ENCODE peak calls at places on chromosomes 11 and 22, in four cellular contexts. W is AG10803, L is breast epithelium, P is dorsolateral prefrontal cortex. X is an unnamed sample.
A peak's percentile ranks its signal among the peaks of the same experiment; 100 is the strongest.

GRCh38 chr11:83002047-83002446 is 69.7 kb downstream of the RAB30 start:
- DNase-seq in P (no peak), L (no peak), W (peak; percentile 32), X (no peak)

GRCh38 chr22:44462246-44463015 is 35.6 kb downstream of the RTL6 start:
- DNase-seq in W (no peak), P (no peak), L (no peak), X (no peak)

GRCh38 chr11:71284525-71285092 is 32.2 kb upstream of the SHANK2 start:
- DNase-seq in P (no peak), L (peak; percentile 51), W (no peak), X (no peak)

GRCh38 chr11:126891556-126892217 is 108.9 kb downstream of the KIRREL3 start:
- DNase-seq in W (peak; percentile 54), P (no peak), L (no peak), X (no peak)

GRCh38 chr11:125410091-125410490 is 86.0 kb downstream of the FEZ1 start:
- DNase-seq in L (peak; percentile 48), W (no peak), P (peak; percentile 23), X (no peak)

GRCh38 chr22:26887456-26887855 is 230.1 kb downstream of the MIAT start:
- DNase-seq in L (no peak), P (no peak), W (peak; percentile 94), X (no peak)

GRCh38 chr22:26658671-26659478 is 1.5 kb downstream of the MIAT start:
- DNase-seq in W (peak; percentile 90), P (peak; percentile 75), L (no peak), X (no peak)

GRCh38 chr11:13479688-13480087 is 16.1 kb downstream of the PTH start:
- DNase-seq in P (no peak), L (no peak), W (no peak), X (no peak)

GRCh38 chr11:76810151-76810853 is 27.1 kb downstream of the TSKU start:
- DNase-seq in W (peak; percentile 29), L (no peak), P (peak; percentile 34), X (no peak)

GRCh38 chr11:118175031-118175531 is 1.4 kb downstream of the SCN2B start:
- DNase-seq in L (no peak), P (no peak), W (peak; percentile 51), X (no peak)
- TF ChIP-seq CTCF in L (no peak), P (no peak), W (no peak), X (no peak)

DNA sequence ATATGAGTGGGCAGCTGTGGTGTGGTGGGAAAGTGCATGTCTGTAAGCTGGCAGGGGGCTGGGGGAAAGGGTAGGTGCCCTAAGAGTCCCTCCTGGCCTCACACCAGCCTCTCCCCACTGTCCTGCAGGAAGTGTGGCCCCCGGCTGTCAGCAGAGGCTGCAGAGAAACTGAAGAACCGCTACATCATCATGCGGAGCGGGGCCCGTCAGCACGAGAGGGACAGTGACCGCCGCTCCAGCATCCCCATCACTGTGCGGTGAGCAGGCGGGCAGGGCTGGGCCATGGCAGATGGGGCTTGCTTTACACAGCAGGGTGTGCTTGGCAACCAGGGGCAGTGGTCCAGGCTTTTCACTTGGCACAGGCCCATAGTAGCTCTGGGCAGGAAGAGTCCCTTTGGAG is 19.8 kb downstream of the MCM5 start:
- DNase-seq in P (no peak), W (no peak), L (no peak), X (no peak)
- TF ChIP-seq CTCF in P (no peak), W (no peak), L (no peak), X (no peak)

GRCh38 chr11:118434553-118435232 is 1.6 kb upstream of the KMT2A start:
- DNase-seq in W (no peak), P (peak; percentile 56), L (no peak), X (peak; percentile 35)
- TF ChIP-seq CTCF in W (peak; percentile 17), P (no peak), L (no peak), X (no peak)

GRCh38 chr22:35043251-35043931 is 22.6 kb upstream of the ISX start:
- DNase-seq in P (no peak), W (no peak), L (no peak), X (no peak)
- TF ChIP-seq CTCF in P (no peak), W (peak; percentile 6), L (no peak), X (no peak)

GRCh38 chr22:21094911-21095772 is 49.4 kb downstream of the LRRC74B start:
- DNase-seq in P (no peak), L (no peak), W (no peak), X (no peak)

GRCh38 chr22:21095773-21096107 is 50.0 kb downstream of the LRRC74B start:
- DNase-seq in L (no peak), W (no peak), P (no peak), X (no peak)

GRCh38 chr22:21099578-21099977 is 53.8 kb downstream of the LRRC74B start:
- DNase-seq in L (no peak), W (no peak), P (no peak), X (no peak)

GRCh38 chr22:21100149-21101032 is 54.6 kb downstream of the LRRC74B start:
- DNase-seq in W (peak; percentile 29), P (no peak), L (no peak), X (no peak)

GRCh38 chr22:21098099-21098671 is 52.4 kb downstream of the LRRC74B start:
- DNase-seq in W (no peak), P (no peak), L (no peak), X (no peak)
- TF ChIP-seq CTCF in W (no peak), P (no peak), L (no peak), X (no peak)

GRCh38 chr11:113875414-113876073 is at the start of gene USP28:
- DNase-seq in W (peak; percentile 95), L (peak; percentile 96), P (peak; percentile 97), X (peak; percentile 97)
- TF ChIP-seq CTCF in W (no peak), L (no peak), P (peak; percentile 28), X (no peak)

GRCh38 chr11:132402056-132402684 is 1031.8 kb downstream of the NTM start:
- DNase-seq in L (no peak), P (peak; percentile 67), W (peak; percentile 56), X (peak; percentile 39)
- TF ChIP-seq CTCF in L (no peak), P (peak; percentile 68), W (peak; percentile 60), X (no peak)

DNA sequence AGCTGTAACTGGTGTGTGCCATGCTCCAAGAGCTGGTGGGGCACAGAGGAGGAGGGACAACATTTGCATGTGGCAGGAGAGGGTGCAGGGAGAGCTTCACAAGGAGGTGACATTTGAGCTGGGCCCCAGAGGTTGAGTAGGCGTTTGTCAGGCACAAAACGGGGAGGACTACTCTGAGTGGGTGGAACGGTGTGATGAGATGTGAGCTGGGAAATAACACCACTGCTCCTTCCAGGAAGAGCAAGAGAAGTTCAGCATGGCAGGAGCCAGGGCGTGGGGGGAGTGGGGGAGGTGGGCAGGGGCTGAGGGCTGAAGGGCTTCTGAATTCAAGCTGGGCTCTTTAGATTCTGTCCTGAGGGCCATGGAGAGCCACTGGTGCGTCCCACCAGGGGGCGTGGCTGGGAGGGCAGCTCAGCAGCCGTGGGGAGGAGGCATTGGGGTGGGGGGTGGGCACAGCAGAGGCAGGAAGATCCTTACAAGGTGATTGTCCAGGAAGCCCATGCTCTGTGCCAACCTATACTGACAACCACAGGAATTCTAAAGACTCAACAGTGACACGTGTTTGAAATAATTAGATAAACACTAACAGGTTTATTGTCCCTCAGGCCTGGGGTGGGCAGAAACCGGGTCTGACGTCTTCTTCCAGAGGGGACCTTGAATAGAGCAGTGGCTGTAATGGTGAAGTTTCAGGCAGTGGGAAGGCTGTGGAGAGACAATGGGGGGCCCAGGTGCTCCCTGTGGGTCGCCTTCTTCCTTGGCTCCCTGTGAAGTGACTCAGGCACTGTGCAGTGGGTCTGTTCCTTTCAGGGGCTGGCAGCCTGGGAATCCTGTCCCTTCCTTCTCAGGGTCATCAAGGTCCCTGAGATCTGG is 54.4 kb downstream of the OTOG start:
- DNase-seq in P (peak; percentile 30), W (no peak), L (no peak), X (no peak)
- TF ChIP-seq CTCF in P (no peak), W (no peak), L (no peak), X (no peak)

GRCh38 chr11:10012068-10012467 is 282.0 kb downstream of the SBF2 start:
- DNase-seq in P (no peak), W (no peak), L (no peak), X (no peak)
- TF ChIP-seq CTCF in P (no peak), W (no peak), L (no peak), X (no peak)